ENCODE peak calls at places on chromosomes 7 and 10, in seven cellular contexts. One of them, this sample, is unnamed. For H3K27me3 and H3K36me3, the result is how much of the 10 kb centered on the place peaks cover.

GRCh38 chr7:116788542-116789197 is 73.7 kb upstream of the CAPZA2 start:
- DNase-seq in HCT116: no peak
- DNase-seq in SK-N-SH: no peak
- DNase-seq in BJ: no peak
- DNase-seq in prostate gland: no peak
- DNase-seq in upper lobe of left lung: no peak
- DNase-seq in upper lobe of right lung: no peak
- DNase-seq in this sample: no peak

GRCh38 chr7:66276363-66276762 is 71.2 kb downstream of the TPST1 start:
- DNase-seq in HCT116: no peak
- DNase-seq in SK-N-SH: no peak
- DNase-seq in BJ: no peak
- DNase-seq in prostate gland: no peak
- DNase-seq in upper lobe of left lung: no peak
- DNase-seq in upper lobe of right lung: no peak
- DNase-seq in this sample: no peak

GRCh38 chr7:73851410-73852338 is 9.3 kb upstream of the TMEM270 start:
- DNase-seq in HCT116: peak
- DNase-seq in SK-N-SH: no peak
- DNase-seq in BJ: peak
- DNase-seq in prostate gland: no peak
- DNase-seq in upper lobe of left lung: no peak
- DNase-seq in upper lobe of right lung: no peak
- DNase-seq in this sample: no peak

GRCh38 chr7:142231716-142232115 is 26.1 kb downstream of the PRSS58 start:
- DNase-seq in HCT116: peak
- DNase-seq in SK-N-SH: peak
- DNase-seq in BJ: no peak
- DNase-seq in prostate gland: no peak
- DNase-seq in upper lobe of left lung: peak
- DNase-seq in upper lobe of right lung: no peak
- DNase-seq in this sample: peak

GRCh38 chr10:12067336-12067735 is 1.4 kb upstream of the DHTKD1 start:
- DNase-seq in HCT116: no peak
- DNase-seq in SK-N-SH: no peak
- DNase-seq in BJ: peak
- DNase-seq in prostate gland: no peak
- DNase-seq in upper lobe of left lung: no peak
- DNase-seq in upper lobe of right lung: no peak
- DNase-seq in this sample: no peak

GRCh38 chr7:41313171-41313570 is 389.7 kb downstream of the INHBA start:
- DNase-seq in HCT116: no peak
- DNase-seq in SK-N-SH: no peak
- DNase-seq in BJ: no peak
- DNase-seq in prostate gland: no peak
- DNase-seq in upper lobe of left lung: no peak
- DNase-seq in upper lobe of right lung: no peak
- DNase-seq in this sample: no peak

GRCh38 chr7:134480730-134481129 is 21.8 kb upstream of the AKR1B1 start:
- DNase-seq in HCT116: peak
- DNase-seq in SK-N-SH: no peak
- DNase-seq in BJ: no peak
- DNase-seq in prostate gland: no peak
- DNase-seq in upper lobe of left lung: no peak
- DNase-seq in upper lobe of right lung: no peak
- DNase-seq in this sample: no peak

GRCh38 chr7:47380325-47381131 is 201.4 kb downstream of the TNS3 start:
- DNase-seq in HCT116: no peak
- DNase-seq in SK-N-SH: no peak
- DNase-seq in BJ: no peak
- DNase-seq in prostate gland: no peak
- DNase-seq in upper lobe of left lung: no peak
- DNase-seq in upper lobe of right lung: peak
- DNase-seq in this sample: peak

GRCh38 chr7:75968012-75968411 is 26.4 kb downstream of the TMEM120A start:
- DNase-seq in HCT116: no peak
- DNase-seq in SK-N-SH: no peak
- DNase-seq in BJ: no peak
- DNase-seq in prostate gland: no peak
- DNase-seq in upper lobe of left lung: no peak
- DNase-seq in upper lobe of right lung: no peak
- DNase-seq in this sample: peak

GRCh38 chr7:157133304-157133703 is 5.4 kb upstream of the UBE3C start:
- DNase-seq in HCT116: no peak
- DNase-seq in SK-N-SH: no peak
- DNase-seq in BJ: no peak
- DNase-seq in prostate gland: no peak
- DNase-seq in upper lobe of left lung: no peak
- DNase-seq in upper lobe of right lung: no peak
- DNase-seq in this sample: no peak

GRCh38 chr7:100190059-100190711 is 12.5 kb downstream of the STAG3 start:
- DNase-seq in HCT116: peak
- DNase-seq in SK-N-SH: peak
- DNase-seq in BJ: peak
- DNase-seq in prostate gland: no peak
- DNase-seq in upper lobe of left lung: no peak
- DNase-seq in upper lobe of right lung: no peak
- DNase-seq in this sample: peak

GRCh38 chr10:75404335-75405200 is 3.0 kb upstream of the ZNF503 start:
- DNase-seq in HCT116: no peak
- DNase-seq in SK-N-SH: peak
- DNase-seq in BJ: no peak
- DNase-seq in prostate gland: peak
- DNase-seq in upper lobe of left lung: peak
- DNase-seq in upper lobe of right lung: peak
- DNase-seq in this sample: peak

GRCh38 chr10:29873941-29874340 is 185.4 kb downstream of the JCAD start:
- DNase-seq in HCT116: no peak
- DNase-seq in SK-N-SH: no peak
- DNase-seq in BJ: no peak
- DNase-seq in prostate gland: no peak
- DNase-seq in upper lobe of left lung: no peak
- DNase-seq in upper lobe of right lung: no peak
- DNase-seq in this sample: no peak

DNA sequence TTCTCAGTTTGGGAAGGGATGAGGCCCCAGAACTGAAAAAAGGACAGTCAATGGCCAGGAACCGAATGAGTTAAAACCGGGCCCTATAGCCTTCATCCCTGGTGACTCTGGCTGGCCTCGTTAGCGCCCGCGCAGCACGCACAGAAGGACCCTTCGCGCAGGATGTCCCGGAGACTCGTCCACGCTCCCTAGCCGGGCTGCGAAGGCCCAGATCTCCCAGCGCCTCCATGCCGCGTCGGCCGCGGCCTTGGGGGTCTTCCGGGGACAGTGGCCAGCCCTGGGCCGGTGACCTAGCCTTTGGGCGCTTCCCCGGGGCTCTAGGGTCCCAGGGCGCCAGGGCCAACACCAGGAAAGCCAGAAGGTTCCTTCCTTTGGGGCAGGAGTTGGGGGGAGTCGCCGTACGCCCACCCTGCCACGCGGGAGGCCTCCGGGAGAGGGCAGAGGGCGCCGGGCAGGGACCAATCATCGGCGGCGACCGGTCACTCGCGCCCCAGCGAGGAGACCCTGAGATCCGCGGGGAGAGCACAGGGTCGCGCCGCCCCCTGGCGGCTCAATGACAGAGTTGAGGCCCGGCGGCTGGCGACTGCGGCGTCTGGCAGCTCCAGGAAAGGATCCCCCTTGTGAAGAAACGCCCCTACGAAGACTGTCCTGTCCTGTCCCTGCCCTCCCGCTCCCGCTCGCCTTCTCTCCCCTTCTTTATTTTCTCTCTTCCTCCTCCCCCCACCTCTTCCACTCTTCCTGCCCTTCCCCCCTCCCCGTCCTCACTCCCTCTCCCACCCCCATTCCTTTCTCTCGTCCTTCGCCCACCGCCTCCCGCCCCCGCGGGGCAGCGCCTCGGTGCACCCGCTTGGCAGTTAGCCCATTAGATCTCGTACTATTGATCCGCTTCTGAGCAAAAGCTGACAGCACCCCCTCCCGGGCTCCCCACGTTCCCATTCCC is 62.3 kb upstream of the LBX1 start:
- DNase-seq in HCT116: no peak
- DNase-seq in SK-N-SH: peak
- DNase-seq in BJ: no peak
- DNase-seq in prostate gland: peak
- DNase-seq in upper lobe of left lung: peak
- DNase-seq in upper lobe of right lung: no peak
- DNase-seq in this sample: peak
- H3K27me3 ChIP-seq in HCT116: under half
- H3K27me3 ChIP-seq in SK-N-SH: under half
- H3K27me3 ChIP-seq in BJ: under half
- H3K27me3 ChIP-seq in prostate gland: under half
- H3K27me3 ChIP-seq in upper lobe of left lung: under half
- H3K27me3 ChIP-seq in upper lobe of right lung: half or more
- H3K27me3 ChIP-seq in this sample: half or more

DNA sequence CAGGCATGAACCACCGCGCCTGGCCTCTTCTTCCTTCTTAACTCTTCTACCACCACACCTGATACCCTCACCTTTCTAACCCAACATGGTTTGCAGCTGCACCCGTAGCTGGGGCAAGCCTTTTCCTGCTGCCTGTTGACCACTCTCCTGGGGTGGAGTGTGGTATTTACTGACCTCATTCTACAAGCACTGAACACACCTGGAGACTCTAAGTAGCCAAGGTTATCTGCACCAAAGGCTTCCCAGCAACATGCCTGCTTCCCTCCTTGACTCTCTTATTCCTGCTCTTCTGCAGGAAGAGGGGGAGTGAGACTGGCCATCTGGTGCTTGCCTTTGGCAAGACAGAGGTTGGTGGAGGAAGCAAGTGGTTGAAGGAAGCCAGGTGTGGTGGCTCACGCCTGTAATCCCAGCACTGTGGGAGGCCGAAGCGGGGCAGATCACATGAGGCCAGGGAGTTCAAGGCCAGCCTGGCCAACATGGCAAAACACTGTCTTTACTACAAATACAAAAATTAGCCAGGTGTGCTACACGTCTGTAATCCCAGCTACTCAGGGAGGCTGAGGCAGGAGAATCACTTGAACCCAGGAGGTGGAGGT is 10.1 kb downstream of the ACTR1A start:
- DNase-seq in HCT116: no peak
- DNase-seq in SK-N-SH: no peak
- DNase-seq in BJ: no peak
- DNase-seq in prostate gland: no peak
- DNase-seq in upper lobe of left lung: no peak
- DNase-seq in upper lobe of right lung: no peak
- DNase-seq in this sample: no peak
- H3K36me3 ChIP-seq in HCT116: under half
- H3K36me3 ChIP-seq in SK-N-SH: under half
- H3K36me3 ChIP-seq in BJ: under half
- H3K36me3 ChIP-seq in prostate gland: under half
- H3K36me3 ChIP-seq in upper lobe of left lung: half or more
- H3K36me3 ChIP-seq in upper lobe of right lung: under half
- H3K36me3 ChIP-seq in this sample: under half

GRCh38 chr7:93923946-93924345 is 2.4 kb downstream of the GNG11 start:
- DNase-seq in HCT116: no peak
- DNase-seq in SK-N-SH: no peak
- DNase-seq in BJ: no peak
- DNase-seq in prostate gland: no peak
- DNase-seq in upper lobe of left lung: no peak
- DNase-seq in upper lobe of right lung: no peak
- DNase-seq in this sample: no peak
- H3K4me3 ChIP-seq in HCT116: no peak
- H3K4me3 ChIP-seq in SK-N-SH: peak
- H3K4me3 ChIP-seq in BJ: peak
- H3K4me3 ChIP-seq in prostate gland: peak
- H3K4me3 ChIP-seq in upper lobe of left lung: peak
- H3K4me3 ChIP-seq in upper lobe of right lung: peak
- H3K4me3 ChIP-seq in this sample: no peak

DNA sequence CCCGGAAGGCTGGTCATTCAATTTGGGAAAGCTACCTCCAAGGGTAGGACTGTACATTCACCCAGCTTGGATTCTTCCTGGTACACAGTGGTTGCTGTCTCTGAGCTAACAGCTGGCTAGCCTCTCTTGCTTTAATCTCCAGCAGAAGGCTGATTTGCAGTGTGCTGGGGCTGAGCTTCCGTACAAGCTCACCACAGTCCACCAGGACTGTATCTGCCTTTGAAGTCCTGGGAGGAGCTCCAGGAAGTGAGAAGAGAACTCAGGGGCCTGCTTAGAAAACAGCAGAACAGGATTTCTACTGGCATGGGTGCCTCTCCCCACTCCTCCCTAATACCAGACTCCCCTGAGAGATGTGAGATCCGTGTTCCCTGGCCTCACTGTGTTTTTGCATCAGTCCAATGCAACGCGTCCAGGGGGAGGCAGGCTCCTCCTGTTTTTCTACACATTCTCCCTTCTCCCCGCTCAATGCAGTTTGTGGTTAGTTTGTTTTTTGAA is 6.6 kb downstream of the AFAP1L2 start:
- DNase-seq in HCT116: no peak
- DNase-seq in SK-N-SH: no peak
- DNase-seq in BJ: no peak
- DNase-seq in prostate gland: no peak
- DNase-seq in upper lobe of left lung: no peak
- DNase-seq in upper lobe of right lung: no peak
- DNase-seq in this sample: no peak
- H3K27me3 ChIP-seq in HCT116: half or more
- H3K27me3 ChIP-seq in SK-N-SH: under half
- H3K27me3 ChIP-seq in BJ: under half
- H3K27me3 ChIP-seq in prostate gland: under half
- H3K27me3 ChIP-seq in upper lobe of left lung: under half
- H3K27me3 ChIP-seq in upper lobe of right lung: under half
- H3K27me3 ChIP-seq in this sample: under half